ENCODE peak calls at places on chromosomes 5 and 9, in eight cellular contexts. P, F, T, I, J, N, Q and L are unnamed samples.

GRCh38 chr9:91166796-91167366 is 194.8 kb downstream of the AUH start:
- DNase-seq in I (no peak), J (no peak), T (no peak), N (no peak), Q (no peak), F (no peak), P (peak; percentile 14), L (no peak)

GRCh38 chr5:167944121-167944858 is 347.2 kb upstream of the WWC1 start:
- DNase-seq in T (no peak), I (no peak), N (no peak), P (no peak), J (no peak), Q (peak; percentile 66), F (no peak), L (no peak)

GRCh38 chr9:70113403-70114022 is 69.9 kb downstream of the MAMDC2 start:
- DNase-seq in F (peak; percentile 14), P (peak; percentile 46), N (peak; percentile 45), Q (peak; percentile 46), I (peak; percentile 66), J (peak; percentile 37), T (no peak), L (peak; percentile 56)

GRCh38 chr5:89723907-89724306 is 685.6 kb downstream of the CETN3 start:
- DNase-seq in F (no peak), Q (no peak), J (no peak), P (no peak), I (no peak), N (no peak), T (no peak), L (no peak)

GRCh38 chr5:113124914-113125313 is 148.3 kb downstream of the DCP2 start:
- DNase-seq in N (no peak), I (no peak), J (no peak), F (no peak), T (no peak), P (no peak), Q (no peak), L (no peak)

GRCh38 chr5:143923634-143924265 is 111.8 kb downstream of the HMHB1 start:
- DNase-seq in Q (no peak), I (no peak), F (no peak), T (no peak), N (no peak), P (no peak), J (no peak), L (no peak)

GRCh38 chr5:126503602-126504104 is 80.4 kb downstream of the GRAMD2B start:
- DNase-seq in N (peak; percentile 67), Q (no peak), T (no peak), I (peak; percentile 31), P (no peak), F (no peak), J (no peak), L (no peak)

GRCh38 chr9:16126042-16126441 is 573.2 kb downstream of the CCDC171 start:
- DNase-seq in F (no peak), N (no peak), T (no peak), Q (no peak), I (no peak), P (no peak), J (no peak), L (no peak)

GRCh38 chr9:115328677-115329076 is 210.7 kb upstream of the TNC start:
- DNase-seq in F (no peak), I (no peak), Q (no peak), T (no peak), J (no peak), P (no peak), N (no peak), L (no peak)

GRCh38 chr9:116423149-116423548 is 264.0 kb upstream of the TRIM32 start:
- DNase-seq in T (no peak), I (no peak), Q (no peak), F (no peak), N (no peak), P (no peak), J (no peak), L (peak; percentile 13)

GRCh38 chr5:129591508-129592160 is 131.5 kb downstream of the ADAMTS19 start:
- DNase-seq in Q (no peak), P (no peak), J (no peak), T (no peak), I (no peak), F (no peak), N (no peak), L (no peak)

GRCh38 chr9:114223564-114224246 is 68.4 kb downstream of the COL27A1 start:
- DNase-seq in Q (no peak), N (no peak), J (peak; percentile 50), P (no peak), T (no peak), I (no peak), F (no peak), L (no peak)

GRCh38 chr5:56145106-56145505 is 88.0 kb downstream of the ANKRD55 start:
- DNase-seq in I (no peak), P (no peak), N (no peak), J (no peak), Q (no peak), F (no peak), T (no peak), L (no peak)

GRCh38 chr9:112245126-112245525 is 70.0 kb upstream of the SUSD1 start:
- DNase-seq in F (no peak), P (no peak), T (no peak), N (no peak), Q (no peak), J (no peak), I (no peak), L (no peak)

GRCh38 chr5:119268387-119269060 is 87.3 kb upstream of the TNFAIP8 start:
- DNase-seq in P (peak; percentile 97), F (peak; percentile 80), Q (peak; percentile 98), T (peak; percentile 100), J (peak; percentile 97), N (peak; percentile 98), I (peak; percentile 95), L (peak; percentile 95)
- TF ChIP-seq POLR2A in P (peak; percentile 62), F (peak; percentile 84), Q (no peak), T (no peak), J (peak; percentile 89), N (peak; percentile 88), I (peak; percentile 93), L (peak; percentile 92)

DNA sequence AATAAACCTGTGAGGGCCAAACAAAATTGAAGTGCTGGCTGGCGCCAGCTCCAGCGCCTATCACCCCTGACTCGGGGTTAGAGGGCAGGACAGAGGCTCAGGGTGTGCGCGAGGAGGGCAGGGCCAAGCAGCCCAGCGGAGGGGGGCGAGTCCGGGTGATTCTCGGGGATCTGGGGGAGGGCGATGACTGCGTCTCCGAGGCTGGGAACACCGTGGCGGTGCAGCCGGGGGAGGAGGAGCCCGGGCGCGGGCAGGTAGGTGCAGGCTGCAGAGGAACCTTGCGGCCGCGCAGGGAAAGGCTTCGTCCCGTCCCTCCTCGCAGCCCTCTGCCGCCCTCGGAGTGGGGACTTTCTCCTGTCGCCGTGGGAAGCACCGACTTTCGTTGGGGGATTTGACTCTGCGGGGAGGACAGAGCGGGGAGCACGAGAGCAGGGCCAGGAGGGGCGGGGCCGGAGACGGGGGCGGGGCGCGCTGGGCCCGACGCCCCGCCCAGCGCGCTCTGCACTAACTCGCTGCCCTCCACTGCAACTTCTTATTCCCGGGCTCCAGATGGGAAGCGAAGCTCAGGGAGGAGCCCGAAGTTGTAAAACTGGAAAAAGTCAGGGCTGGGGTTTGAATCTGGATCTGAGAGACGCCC is 5.3 kb downstream of the RGS14 start:
- DNase-seq in N (peak; percentile 71), T (peak; percentile 89), J (peak; percentile 38), P (peak; percentile 78), I (peak; percentile 96), Q (peak; percentile 65), F (peak; percentile 73), L (peak; percentile 77)
- TF ChIP-seq POLR2A in N (peak; percentile 4), T (no peak), J (no peak), P (no peak), I (peak; percentile 45), Q (no peak), F (peak; percentile 33), L (no peak)

GRCh38 chr5:134526483-134527155 is 1.1 kb downstream of the JADE2 start:
- DNase-seq in J (peak; percentile 81), P (peak; percentile 82), F (peak; percentile 68), Q (peak; percentile 79), N (peak; percentile 73), I (peak; percentile 79), T (peak; percentile 94), L (peak; percentile 69)
- TF ChIP-seq POLR2A in J (peak; percentile 63), P (no peak), F (no peak), Q (no peak), N (peak; percentile 58), I (peak; percentile 53), T (no peak), L (peak; percentile 14)

GRCh38 chr5:1130218-1130946 is 18.5 kb upstream of the SLC12A7 start:
- DNase-seq in P (peak; percentile 89), J (peak; percentile 62), F (no peak), T (no peak), I (peak; percentile 63), N (peak; percentile 35), Q (no peak), L (no peak)

GRCh38 chr5:1128977-1129724 is 17.3 kb upstream of the SLC12A7 start:
- DNase-seq in P (no peak), J (no peak), N (no peak), F (no peak), T (no peak), I (no peak), Q (no peak), L (no peak)

GRCh38 chr5:1131191-1131621 is 19.3 kb upstream of the SLC12A7 start:
- DNase-seq in P (peak; percentile 61), Q (no peak), T (no peak), F (no peak), I (peak; percentile 70), J (no peak), N (no peak), L (no peak)

GRCh38 chr5:1127991-1128785 is 16.3 kb upstream of the SLC12A7 start:
- DNase-seq in P (peak; percentile 90), F (no peak), T (no peak), I (peak; percentile 49), J (no peak), Q (peak; percentile 75), N (peak; percentile 67), L (no peak)

DNA sequence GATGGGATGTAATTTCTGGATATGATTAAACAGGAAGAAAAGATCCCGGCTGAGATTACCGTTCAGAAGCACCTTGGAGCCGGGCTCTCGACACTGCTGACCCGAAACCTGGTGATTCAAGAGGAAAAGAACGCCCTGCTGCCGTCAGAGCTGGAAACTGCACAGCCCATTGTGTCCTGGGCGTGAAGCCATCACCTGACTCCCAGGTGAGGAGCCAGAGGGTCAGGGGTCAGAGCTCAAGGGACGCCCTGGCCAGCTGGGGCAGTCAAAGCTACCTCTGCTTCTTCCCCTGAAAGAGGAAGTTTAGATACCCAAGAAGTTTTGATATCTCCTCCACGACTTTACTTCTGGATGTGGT is 17.8 kb upstream of the SLC12A7 start:
- DNase-seq in P (peak; percentile 89), Q (no peak), I (peak; percentile 83), F (no peak), N (no peak), T (no peak), J (no peak), L (no peak)
- TF ChIP-seq POLR2A in P (no peak), Q (no peak), I (no peak), F (no peak), N (no peak), T (no peak), J (no peak), L (no peak)